ENCODE peak calls at places on chromosome 16, in ten cellular contexts. N is HEK293T; B is sigmoid colon; Z is germinal center; C is activated CD4-positive, CD25-positive, alpha-beta regulatory T cell; T is KBM-7; V is HFFc6; K is lower leg skin; X is cardiac muscle cell; A is Daoy. S is an unnamed sample.

GRCh38 chr16:84218961-84219360 is 20.9 kb downstream of the KCNG4 start:
- DNase-seq in N (no peak), B (no peak), Z (no peak), C (no peak), T (no peak), V (no peak), K (no peak), X (no peak), A (no peak), S (no peak)

GRCh38 chr16:88685156-88686061 is 898 bp downstream of the SNAI3 start:
- DNase-seq in N (peak; percentile 35), B (no peak), Z (peak; percentile 79), C (peak; percentile 41), T (peak; percentile 64), V (peak; percentile 71), K (no peak), X (no peak), A (peak; percentile 63), S (peak; percentile 75)

GRCh38 chr16:81885976-81886586 is 107.0 kb downstream of the PLCG2 start:
- DNase-seq in N (peak; percentile 71), B (no peak), Z (peak; percentile 67), C (no peak), T (peak; percentile 72), V (no peak), K (no peak), X (peak; percentile 38), A (peak; percentile 22), S (peak; percentile 65)

GRCh38 chr16:85163278-85164112 is 51.2 kb upstream of the CIBAR2 start:
- DNase-seq in N (no peak), B (no peak), Z (no peak), C (no peak), T (no peak), V (no peak), K (no peak), X (no peak), A (no peak), S (no peak)

GRCh38 chr16:2934450-2934849 is 22.7 kb downstream of the FLYWCH1 start:
- DNase-seq in N (no peak), B (no peak), Z (no peak), C (no peak), T (no peak), V (no peak), K (no peak), X (no peak), A (no peak), S (no peak)

GRCh38 chr16:19607610-19608280 is 52.2 kb downstream of the VPS35L start:
- DNase-seq in N (no peak), B (no peak), Z (no peak), C (no peak), T (no peak), V (peak; percentile 7), K (no peak), X (no peak), A (no peak), S (no peak)

GRCh38 chr16:82636958-82637357 is 10.2 kb downstream of the CDH13 start:
- DNase-seq in N (no peak), B (no peak), Z (no peak), C (no peak), T (no peak), V (no peak), K (no peak), X (no peak), A (no peak), S (no peak)

GRCh38 chr16:67100569-67101300 is 9.0 kb upstream of the PHAF1 start:
- DNase-seq in N (peak; percentile 21), B (no peak), Z (no peak), C (no peak), T (peak; percentile 32), V (peak; percentile 48), K (no peak), X (no peak), A (no peak), S (peak; percentile 62)

GRCh38 chr16:8885674-8886592 is 3.8 kb downstream of the LITAFD start:
- DNase-seq in N (no peak), B (no peak), Z (peak; percentile 25), C (no peak), T (no peak), V (peak; percentile 56), K (no peak), X (peak; percentile 52), A (peak; percentile 55), S (no peak)

GRCh38 chr16:65910291-65910690 is 456.2 kb upstream of the CDH5 start:
- DNase-seq in N (no peak), B (no peak), Z (no peak), C (no peak), T (no peak), V (no peak), K (no peak), X (no peak), A (no peak), S (no peak)

GRCh38 chr16:25177831-25178688 is 38.7 kb upstream of the AQP8 start:
- DNase-seq in N (no peak), B (no peak), Z (no peak), C (no peak), T (no peak), V (no peak), K (no peak), X (no peak), A (no peak), S (no peak)

GRCh38 chr16:66295761-66296546 is 70.5 kb upstream of the CDH5 start:
- DNase-seq in N (no peak), B (peak; percentile 25), Z (no peak), C (no peak), T (no peak), V (no peak), K (no peak), X (no peak), A (no peak), S (no peak)

GRCh38 chr16:88649924-88650748 is 717 bp downstream of the CYBA start:
- DNase-seq in N (no peak), B (no peak), Z (peak; percentile 68), C (no peak), T (peak; percentile 66), V (no peak), K (no peak), X (peak; percentile 40), A (no peak), S (peak; percentile 66)

GRCh38 chr16:1665829-1666228 is 12.2 kb upstream of the JPT2 start:
- DNase-seq in N (no peak), B (no peak), Z (no peak), C (no peak), T (no peak), V (no peak), K (no peak), X (no peak), A (no peak), S (no peak)

GRCh38 chr16:12754824-12755543 is 48.7 kb downstream of the CPPED1 start:
- DNase-seq in N (no peak), B (no peak), Z (no peak), C (no peak), T (no peak), V (peak; percentile 61), K (no peak), X (no peak), A (no peak), S (no peak)

GRCh38 chr16:2857451-2858244 is at the start of gene PRSS22:
- DNase-seq in N (peak; percentile 7), B (no peak), Z (no peak), C (no peak), T (no peak), V (no peak), K (no peak), X (no peak), A (peak; percentile 34), S (no peak)

GRCh38 chr16:53773150-53773846 is 69.3 kb downstream of the FTO start:
- DNase-seq in N (peak; percentile 57), B (no peak), Z (peak; percentile 6), C (no peak), T (peak; percentile 79), V (peak; percentile 74), K (peak; percentile 43), X (peak; percentile 82), A (peak; percentile 67), S (peak; percentile 48)

GRCh38 chr16:88533381-88533831 is 36.8 kb upstream of the ZC3H18 start:
- DNase-seq in N (no peak), B (no peak), Z (no peak), C (no peak), T (no peak), V (peak; percentile 16), K (no peak), X (no peak), A (peak; percentile 37), S (no peak)

GRCh38 chr16:84768061-84768797 is 51.6 kb upstream of the CRISPLD2 start:
- DNase-seq in N (no peak), B (peak; percentile 3), Z (no peak), C (no peak), T (no peak), V (no peak), K (no peak), X (no peak), A (no peak), S (no peak)

GRCh38 chr16:86722970-86723369 is 144.6 kb downstream of the FOXL1 start:
- DNase-seq in N (no peak), B (no peak), Z (no peak), C (no peak), T (no peak), V (no peak), K (no peak), X (no peak), A (no peak), S (no peak)

GRCh38 chr16:57785385-57785784 is 16.9 kb downstream of the KIFC3 start:
- DNase-seq in N (no peak), B (no peak), Z (no peak), C (no peak), T (no peak), V (no peak), K (no peak), X (no peak), A (no peak), S (no peak)

GRCh38 chr16:24761526-24761925 is 32.1 kb downstream of the TNRC6A start:
- DNase-seq in N (no peak), B (no peak), Z (no peak), C (no peak), T (no peak), V (no peak), K (no peak), X (no peak), A (no peak), S (no peak)

GRCh38 chr16:47143677-47144558 is at the start of gene NETO2:
- DNase-seq in N (peak; percentile 75), B (no peak), Z (peak; percentile 85), C (peak; percentile 25), T (peak; percentile 69), V (peak; percentile 7), K (peak; percentile 22), X (peak; percentile 80), A (peak; percentile 64), S (no peak)

GRCh38 chr16:561957-562938 is 2.1 kb downstream of the PRR35 start:
- DNase-seq in N (no peak), B (no peak), Z (no peak), C (no peak), T (no peak), V (no peak), K (no peak), X (no peak), A (no peak), S (no peak)

GRCh38 chr16:89449726-89450335 is 40.5 kb downstream of the ANKRD11 start:
- DNase-seq in N (no peak), B (no peak), Z (no peak), C (no peak), T (peak; percentile 49), V (no peak), K (no peak), X (no peak), A (no peak), S (no peak)

GRCh38 chr16:84680843-84681629 is 18.8 kb upstream of the USP10 start:
- DNase-seq in N (no peak), B (no peak), Z (no peak), C (no peak), T (no peak), V (no peak), K (no peak), X (no peak), A (no peak), S (no peak)